ENCODE peak calls at places on chromosomes 6 and 20, in four cellular contexts. W is HepG2, K is SK-N-SH, C is K562. V is an unnamed sample.

GRCh38 chr6:112013051-112013450 is 40.9 kb upstream of the CCN6 start:
- DNase-seq in W (no peak), K (no peak), C (no peak), V (no peak)

GRCh38 chr6:148192310-148192709 is 150.3 kb upstream of the SASH1 start:
- DNase-seq in W (no peak), K (no peak), C (no peak), V (no peak)

GRCh38 chr6:168102093-168102985 is 23.3 kb upstream of the FRMD1 start:
- DNase-seq in W (no peak), K (no peak), C (no peak), V (no peak)

GRCh38 chr20:59042151-59042795 is at the start of gene PRELID3B:
- DNase-seq in W (peak), K (peak), C (peak), V (peak)

GRCh38 chr6:159533016-159533415 is 160.0 kb downstream of the SOD2 start:
- DNase-seq in W (no peak), K (no peak), C (no peak), V (no peak)

GRCh38 chr6:7446644-7447325 is 57.2 kb downstream of the RIOK1 start:
- DNase-seq in W (peak), K (no peak), C (no peak), V (no peak)

GRCh38 chr6:39430968-39431523 is 108.5 kb upstream of the KCNK16 start:
- DNase-seq in W (no peak), K (peak), C (no peak), V (peak)

GRCh38 chr6:110307368-110307767 is 50.8 kb downstream of the METTL24 start:
- DNase-seq in W (no peak), K (no peak), C (no peak), V (no peak)

GRCh38 chr20:7272512-7272911 is 505.0 kb downstream of the BMP2 start:
- DNase-seq in W (no peak), K (no peak), C (no peak), V (no peak)

GRCh38 chr6:71886184-71887005 is at the start of gene RIMS1:
- DNase-seq in W (no peak), K (peak), C (no peak), V (peak)

GRCh38 chr6:14924126-14925024 is 321.5 kb upstream of the JARID2 start:
- DNase-seq in W (no peak), K (no peak), C (no peak), V (peak)

GRCh38 chr20:4046926-4047325 is 31.6 kb upstream of the RNF24 start:
- DNase-seq in W (no peak), K (no peak), C (no peak), V (no peak)

GRCh38 chr6:125182237-125183018 is 28.9 kb downstream of the TPD52L1 start:
- DNase-seq in W (no peak), K (no peak), C (no peak), V (no peak)

GRCh38 chr6:160054913-160055312 is 66.7 kb upstream of the SLC22A1 start:
- DNase-seq in W (no peak), K (no peak), C (no peak), V (no peak)

GRCh38 chr20:20491110-20491783 is 123.3 kb downstream of the INSM1 start:
- DNase-seq in W (no peak), K (no peak), C (no peak), V (no peak)

GRCh38 chr20:39289316-39289715 is 327.2 kb downstream of the DHX35 start:
- DNase-seq in W (no peak), K (no peak), C (no peak), V (peak)

GRCh38 chr20:17863577-17864292 is 104.9 kb downstream of the SNX5 start:
- DNase-seq in W (peak), K (no peak), C (no peak), V (no peak)
- TF ChIP-seq CTCF in W (peak), K (no peak), C (no peak), V (no peak)

DNA sequence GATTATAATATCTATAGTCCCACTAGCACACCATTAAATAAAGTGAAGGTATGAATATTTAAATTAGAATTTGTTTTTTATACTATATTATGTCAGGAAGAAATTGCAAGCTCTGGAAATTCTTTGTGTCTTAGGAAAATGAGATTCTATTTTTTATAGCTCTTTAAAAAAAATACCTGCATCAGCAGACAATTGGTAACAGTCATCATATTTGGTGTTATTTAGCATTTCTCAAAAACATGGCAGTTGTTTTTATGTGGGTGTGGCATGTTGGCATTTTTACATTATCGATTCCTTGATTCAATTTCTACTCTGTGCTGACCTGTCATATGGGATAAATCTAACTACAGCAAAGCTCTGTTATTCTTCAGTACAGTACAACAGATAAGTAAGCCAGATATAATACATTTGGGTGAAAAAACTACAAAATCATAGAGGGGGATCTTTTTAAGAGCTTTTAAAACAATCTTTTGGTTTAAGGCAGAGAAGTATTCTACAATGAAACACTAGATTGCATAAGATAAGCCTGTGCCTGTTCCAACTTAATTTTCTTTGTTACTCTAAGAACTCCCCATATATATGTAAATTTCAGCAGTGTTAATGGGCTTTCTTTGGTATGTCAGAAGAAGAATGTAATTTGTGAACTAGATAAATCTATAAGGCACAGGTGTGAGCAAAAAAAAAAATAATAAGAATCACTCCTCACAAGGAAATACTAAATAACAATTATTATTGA is 71.5 kb downstream of the LAMA2 start:
- DNase-seq in W (no peak), K (no peak), C (no peak), V (no peak)
- TF ChIP-seq FOXJ3 in W (no peak), K (no peak), C (no peak), V (no peak)

GRCh38 chr6:158157064-158157764 is 10.8 kb downstream of the SERAC1 start:
- DNase-seq in W (no peak), K (no peak), C (no peak), V (no peak)
- TF ChIP-seq CTCF in W (no peak), K (no peak), C (no peak), V (no peak)

DNA sequence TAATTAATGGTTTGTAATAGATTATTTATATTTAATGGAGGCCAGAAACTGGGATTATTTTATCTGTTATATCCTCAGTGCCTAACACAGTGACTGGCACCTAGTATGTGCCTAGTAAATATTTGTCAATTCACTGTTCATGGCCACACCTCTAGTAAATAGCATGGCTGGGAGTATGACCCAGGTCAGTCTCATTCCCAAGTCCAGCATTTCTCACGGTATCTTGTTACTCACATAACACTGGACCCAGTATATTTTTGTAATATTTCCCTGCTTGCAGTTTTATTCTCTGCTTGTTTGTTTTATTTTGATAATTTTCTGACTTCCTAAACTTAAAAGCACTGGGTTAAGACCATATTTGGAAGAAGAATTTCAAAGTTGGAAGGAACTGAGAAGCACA is 47.7 kb downstream of the CTNNBL1 start:
- DNase-seq in W (peak), K (no peak), C (no peak), V (no peak)
- TF ChIP-seq FOXJ3 in W (no peak), K (no peak), C (no peak), V (no peak)

GRCh38 chr20:34473262-34473883 is 42.8 kb upstream of the DYNLRB1 start:
- DNase-seq in W (peak), K (peak), C (peak), V (peak)
- TF ChIP-seq CTCF in W (peak), K (peak), C (peak), V (no peak)

GRCh38 chr20:48478806-48479550 is 348.8 kb downstream of the PREX1 start:
- DNase-seq in W (no peak), K (no peak), C (no peak), V (no peak)
- TF ChIP-seq FOXJ3 in W (no peak), K (no peak), C (no peak), V (no peak)

GRCh38 chr6:35920793-35921732 is at the start of gene SRPK1:
- DNase-seq in W (peak), K (peak), C (peak), V (peak)
- TF ChIP-seq CTCF in W (peak), K (no peak), C (no peak), V (no peak)

GRCh38 chr20:32484221-32485125 is 100.7 kb downstream of the NOL4L start:
- DNase-seq in W (no peak), K (peak), C (no peak), V (peak)
- TF ChIP-seq FOXJ3 in W (no peak), K (no peak), C (no peak), V (no peak)

DNA sequence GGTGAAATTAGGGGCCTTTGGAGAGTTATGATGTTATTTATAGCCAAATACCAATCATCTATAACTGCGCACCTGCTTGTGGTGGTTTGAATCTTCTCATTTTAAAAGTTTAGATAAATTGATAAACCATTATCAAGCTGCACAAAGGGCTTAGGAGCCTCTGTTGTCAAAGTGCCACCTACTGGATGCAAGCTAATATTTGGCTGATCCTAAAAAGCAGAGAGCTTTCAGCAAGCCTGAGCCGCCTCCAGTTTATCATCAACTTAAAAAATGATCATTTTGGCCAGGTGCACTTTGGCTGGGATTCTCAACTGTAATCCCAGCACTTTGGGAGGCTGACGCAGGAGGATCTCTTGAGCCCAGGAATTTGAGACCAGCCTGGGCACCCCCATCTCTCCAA is 58.5 kb upstream of the ATXN1 start:
- DNase-seq in W (no peak), K (no peak), C (no peak), V (no peak)
- TF ChIP-seq CTCF in W (peak), K (peak), C (peak), V (no peak)

GRCh38 chr20:2691663-2692035 is 931 bp upstream of the EBF4 start:
- DNase-seq in W (no peak), K (no peak), C (no peak), V (no peak)

GRCh38 chr20:2693996-2694471 is 1.5 kb downstream of the EBF4 start:
- DNase-seq in W (no peak), K (peak), C (no peak), V (no peak)

GRCh38 chr20:2692036-2692885 is at the start of gene EBF4:
- DNase-seq in W (no peak), K (peak), C (peak), V (peak)

GRCh38 chr20:2693286-2693995 is 861 bp downstream of the EBF4 start:
- DNase-seq in W (no peak), K (peak), C (no peak), V (peak)

DNA sequence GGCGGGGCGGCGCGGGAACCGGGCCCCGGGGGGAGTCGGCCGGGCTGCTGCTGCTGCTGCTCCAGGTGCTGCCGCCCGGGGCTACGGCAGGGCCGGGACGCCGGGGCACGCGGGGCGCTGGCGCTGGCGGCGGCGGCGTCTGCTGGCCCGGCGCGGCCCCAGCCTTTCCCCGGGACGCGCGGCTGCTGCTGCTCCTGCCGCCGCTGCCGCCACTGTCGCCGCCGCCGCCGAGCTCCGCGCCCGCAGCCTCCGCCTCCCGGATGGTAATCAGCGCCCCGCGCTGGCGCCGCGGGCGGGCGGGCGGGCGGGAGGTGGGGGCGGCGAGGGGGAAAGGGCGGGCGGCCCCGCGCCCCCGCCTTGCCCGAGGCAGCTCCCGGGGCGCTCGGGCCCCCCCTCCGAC is 306 bp downstream of the EBF4 start:
- DNase-seq in W (no peak), K (no peak), C (peak), V (no peak)
- TF ChIP-seq FOXJ3 in W (no peak), K (no peak), C (no peak), V (no peak)